ENCODE peak calls at places on chromosomes 11 and 22, in ten cellular contexts. K, X, L, T, G, F, D, A, P and M are unnamed samples.

GRCh38 chr11:93614111-93614784 is 47.2 kb upstream of the CEP295 start:
- DNase-seq in D (peak), K (peak), F (no peak), X (peak), T (no peak), A (no peak), L (no peak), P (no peak), G (no peak), M (peak)

GRCh38 chr11:6248248-6248647 is 9.4 kb downstream of the CNGA4 start:
- DNase-seq in G (no peak), X (peak), T (no peak), L (no peak), A (no peak), D (no peak), F (peak), P (no peak), K (no peak), M (no peak)

GRCh38 chr11:34356576-34356917 is 1.3 kb downstream of the ABTB2 start:
- DNase-seq in L (no peak), F (no peak), P (no peak), T (no peak), X (peak), G (peak), D (peak), K (peak), A (peak), M (no peak)

GRCh38 chr11:68002943-68003845 is 703 bp downstream of the UNC93B1 start:
- DNase-seq in D (no peak), K (peak), A (peak), L (no peak), F (no peak), T (peak), X (no peak), G (no peak), P (no peak), M (no peak)

GRCh38 chr22:30906946-30907345 is 61.6 kb downstream of the MORC2 start:
- DNase-seq in F (no peak), D (no peak), A (peak), G (no peak), L (no peak), X (no peak), P (no peak), T (no peak), K (no peak), M (no peak)

GRCh38 chr22:49197500-49197899 is 630.2 kb downstream of the BRD1 start:
- DNase-seq in L (no peak), A (peak), G (no peak), X (peak), D (no peak), P (no peak), F (no peak), K (no peak), T (no peak), M (no peak)

GRCh38 chr11:125941606-125942275 is 4.1 kb upstream of the VSIG10L2 start:
- DNase-seq in D (peak), F (no peak), A (peak), K (peak), L (no peak), X (peak), T (no peak), G (no peak), P (peak), M (peak)

GRCh38 chr22:38415561-38416321 is 39.3 kb downstream of the KCNJ4 start:
- DNase-seq in X (no peak), K (no peak), G (no peak), P (no peak), F (no peak), D (no peak), L (no peak), T (no peak), A (peak), M (no peak)

GRCh38 chr11:209275-210121 is 2.0 kb downstream of the RIC8A start:
- DNase-seq in K (no peak), T (no peak), P (no peak), X (no peak), A (no peak), D (no peak), F (peak), G (no peak), L (no peak), M (no peak)

GRCh38 chr22:50341977-50342650 is 1.0 kb upstream of the PPP6R2 start:
- DNase-seq in P (peak), G (peak), L (peak), D (peak), T (peak), K (peak), F (peak), A (peak), X (peak), M (peak)

GRCh38 chr11:74671520-74672196 is 59.6 kb downstream of the CHRDL2 start:
- DNase-seq in A (peak), G (no peak), P (no peak), X (no peak), F (peak), K (no peak), D (no peak), L (no peak), T (no peak), M (no peak)

GRCh38 chr11:74307409-74307808 is 4.0 kb downstream of the P4HA3 start:
- DNase-seq in A (no peak), K (no peak), T (no peak), X (no peak), P (no peak), F (peak), G (no peak), L (no peak), D (no peak), M (no peak)

GRCh38 chr22:39308614-39309363 is 10.6 kb downstream of the RPL3 start:
- DNase-seq in P (no peak), G (no peak), T (no peak), A (peak), F (peak), X (peak), L (no peak), D (no peak), K (no peak), M (no peak)

GRCh38 chr11:68825603-68826002 is 16.1 kb downstream of the CPT1A start:
- DNase-seq in D (no peak), P (no peak), X (peak), A (peak), K (no peak), F (no peak), T (peak), L (no peak), G (no peak), M (no peak)

GRCh38 chr22:44023404-44024287 is 456 bp upstream of the PARVB start:
- DNase-seq in X (peak), A (peak), L (no peak), D (peak), P (no peak), F (peak), K (peak), G (no peak), T (peak), M (no peak)

GRCh38 chr11:124167852-124168251 is 15.3 kb upstream of the OR10D3 start:
- DNase-seq in D (no peak), A (peak), F (no peak), P (peak), K (no peak), G (no peak), T (no peak), X (peak), L (no peak), M (no peak)

GRCh38 chr22:32407332-32407731 is 4.7 kb downstream of the RTCB start:
- DNase-seq in A (no peak), G (no peak), T (no peak), L (no peak), F (no peak), K (no peak), P (no peak), D (no peak), X (no peak), M (no peak)

GRCh38 chr11:2271077-2271326 is 614 bp upstream of the ASCL2 start:
- DNase-seq in T (no peak), L (no peak), P (peak), D (no peak), X (no peak), A (no peak), F (no peak), K (peak), G (no peak), M (no peak)

GRCh38 chr11:63763506-63764200 is 4.9 kb downstream of the ZFTA start:
- DNase-seq in L (no peak), D (peak), P (no peak), G (peak), K (no peak), F (no peak), X (peak), T (no peak), A (peak), M (no peak)

GRCh38 chr11:14519692-14520085 is 497 bp downstream of the PSMA1 start:
- DNase-seq in G (no peak), F (no peak), T (peak), A (no peak), D (no peak), L (no peak), K (no peak), X (no peak), P (no peak), M (no peak)

GRCh38 chr22:29330753-29331152 is 15.3 kb upstream of the RASL10A start:
- DNase-seq in T (peak), F (no peak), L (no peak), D (peak), P (no peak), K (no peak), A (peak), G (no peak), X (peak), M (no peak)

GRCh38 chr11:34313099-34313517 is 44.7 kb downstream of the ABTB2 start:
- DNase-seq in F (no peak), D (no peak), T (no peak), K (peak), A (peak), P (no peak), L (no peak), G (no peak), X (peak), M (no peak)

GRCh38 chr22:38284042-38284402 is 11.2 kb upstream of the TMEM184B start:
- DNase-seq in X (no peak), G (no peak), F (peak), K (no peak), A (no peak), L (no peak), D (no peak), T (no peak), P (no peak), M (no peak)

GRCh38 chr11:38005597-38005996 is 1407.6 kb upstream of the RAG2 start:
- DNase-seq in T (no peak), P (no peak), L (no peak), A (no peak), D (no peak), K (no peak), X (no peak), G (no peak), F (peak), M (no peak)

GRCh38 chr11:73468590-73469161 is 92.5 kb downstream of the RELT start:
- DNase-seq in D (no peak), K (no peak), T (no peak), A (no peak), F (no peak), G (no peak), L (no peak), P (no peak), X (no peak), M (no peak)

GRCh38 chr22:39935622-39936021 is 24.6 kb upstream of the TMA7B start:
- DNase-seq in D (no peak), X (no peak), G (no peak), K (no peak), P (no peak), T (no peak), A (no peak), L (no peak), F (no peak), M (no peak)

GRCh38 chr11:32400196-32400595 is 35.1 kb downstream of the WT1 start:
- DNase-seq in X (peak), G (no peak), T (no peak), A (peak), K (no peak), F (no peak), P (no peak), L (no peak), D (no peak), M (no peak)

GRCh38 chr11:111419641-111420327 is 40.7 kb upstream of the POU2AF1 start:
- DNase-seq in A (no peak), P (no peak), L (no peak), T (no peak), X (no peak), F (no peak), D (no peak), G (peak), K (no peak), M (no peak)

GRCh38 chr11:70365536-70365912 is 32.8 kb upstream of the CTTN start:
- DNase-seq in L (no peak), K (no peak), T (peak), P (no peak), A (no peak), X (no peak), G (no peak), D (no peak), F (no peak), M (no peak)

GRCh38 chr11:117072517-117073218 is 25.6 kb downstream of the SIK3 start:
- DNase-seq in G (no peak), A (no peak), X (no peak), K (no peak), P (no peak), D (no peak), F (peak), T (peak), L (peak), M (no peak)

GRCh38 chr11:44619931-44620725 is 54.7 kb downstream of the CD82 start:
- DNase-seq in G (no peak), X (no peak), P (no peak), F (no peak), K (peak), A (peak), D (no peak), T (no peak), L (no peak), M (no peak)

GRCh38 chr11:12149672-12150225 is 39.4 kb downstream of the MICAL2 start:
- DNase-seq in A (no peak), K (peak), L (no peak), F (no peak), G (no peak), T (peak), P (no peak), X (no peak), D (no peak), M (no peak)

GRCh38 chr11:59960502-59961381 is 3.1 kb upstream of the OOSP4A start:
- DNase-seq in A (no peak), F (no peak), L (no peak), K (no peak), D (no peak), G (no peak), X (peak), P (no peak), T (no peak), M (no peak)

GRCh38 chr11:1706634-1707400 is 9.8 kb downstream of the KRTAP5-6 start:
- DNase-seq in P (no peak), L (no peak), T (peak), A (peak), F (no peak), X (no peak), D (no peak), K (no peak), G (no peak), M (no peak)

GRCh38 chr11:36391062-36391461 is 95.0 kb downstream of the PRR5L start:
- DNase-seq in G (no peak), K (no peak), P (no peak), X (no peak), L (no peak), A (no peak), T (peak), F (no peak), D (no peak), M (no peak)

GRCh38 chr11:111299111-111300026 is 1.0 kb downstream of the POU2AF3 start:
- DNase-seq in T (no peak), G (peak), X (peak), L (no peak), P (no peak), D (peak), F (peak), K (no peak), A (peak), M (no peak)

GRCh38 chr11:84430661-84431060 is 1144.5 kb upstream of the CCDC90B start:
- DNase-seq in K (no peak), D (no peak), A (no peak), P (no peak), F (no peak), X (peak), L (no peak), G (no peak), T (no peak), M (no peak)